ENCODE peak calls at places on chromosomes 1 and 21, in seven cellular contexts. R, L, H, E, U, J and I are unnamed samples.

GRCh38 chr1:194338241-194338948 is 1152.0 kb upstream of the B3GALT2 start:
- DNase-seq in H (no peak), U (no peak), E (no peak), J (no peak), L (no peak), R (no peak), I (no peak)

GRCh38 chr1:23393706-23394105 is 24.1 kb upstream of the ZNF436 start:
- DNase-seq in U (no peak), H (no peak), R (peak), L (peak), J (no peak), E (no peak), I (peak)

GRCh38 chr1:78370779-78371482 is 119.8 kb upstream of the PTGFR start:
- DNase-seq in J (no peak), E (no peak), U (no peak), L (no peak), R (no peak), H (no peak), I (no peak)

GRCh38 chr1:204819495-204819894 is 51.2 kb upstream of the NFASC start:
- DNase-seq in U (no peak), E (no peak), R (no peak), H (no peak), L (no peak), J (no peak), I (no peak)

GRCh38 chr21:33046455-33046854 is 20.7 kb downstream of the OLIG2 start:
- DNase-seq in L (no peak), U (no peak), R (no peak), J (no peak), E (no peak), H (no peak), I (no peak)

GRCh38 chr1:13432251-13432650 is 22.0 kb downstream of the PRAMEF20 start:
- DNase-seq in U (no peak), H (no peak), E (no peak), J (no peak), L (no peak), R (no peak), I (no peak)

GRCh38 chr1:51313961-51314777 is 16.2 kb downstream of the TTC39A start:
- DNase-seq in L (no peak), R (peak), H (no peak), U (no peak), E (peak), J (no peak), I (peak)

GRCh38 chr1:150281221-150281757 is 1.1 kb upstream of the CIART start:
- DNase-seq in E (no peak), J (peak), H (peak), R (peak), U (peak), L (peak), I (peak)

GRCh38 chr1:25066731-25067520 is 136.8 kb upstream of the RUNX3 start:
- DNase-seq in L (no peak), E (no peak), U (no peak), J (no peak), R (peak), H (no peak), I (no peak)

GRCh38 chr1:204513117-204513716 is 3.0 kb upstream of the MDM4 start:
- DNase-seq in L (no peak), R (peak), E (no peak), U (peak), J (peak), H (peak), I (peak)

GRCh38 chr1:2636733-2637132 is 3.9 kb upstream of the MMEL1 start:
- DNase-seq in H (no peak), J (no peak), E (no peak), R (no peak), U (no peak), L (no peak), I (no peak)

GRCh38 chr1:246632584-246633168 is 66.4 kb downstream of the CNST start:
- DNase-seq in R (no peak), H (no peak), J (no peak), E (peak), U (no peak), L (no peak), I (peak)

GRCh38 chr1:161949543-161949942 is 74.1 kb downstream of the OLFML2B start:
- DNase-seq in U (no peak), L (no peak), H (no peak), R (no peak), E (no peak), J (no peak), I (no peak)

GRCh38 chr1:152111515-152111968 is 3.7 kb downstream of the TCHH start:
- DNase-seq in H (no peak), U (peak), E (no peak), R (peak), L (peak), J (no peak), I (peak)

GRCh38 chr1:110337704-110338199 is 1.4 kb upstream of the RBM15 start:
- DNase-seq in R (peak), E (no peak), U (peak), H (peak), J (peak), L (peak), I (peak)

GRCh38 chr1:68225781-68226180 is 6.5 kb downstream of the WLS start:
- DNase-seq in U (no peak), R (no peak), E (no peak), J (no peak), L (no peak), H (no peak), I (no peak)

GRCh38 chr1:203151362-203152157 is 24.0 kb downstream of the ADORA1 start:
- DNase-seq in E (no peak), J (no peak), H (no peak), L (no peak), U (no peak), R (no peak), I (no peak)

GRCh38 chr1:36913016-36913415 is 121.3 kb downstream of the GRIK3 start:
- DNase-seq in H (no peak), L (no peak), R (no peak), E (no peak), U (no peak), J (no peak), I (no peak)

GRCh38 chr1:3186526-3186921 is 117.5 kb downstream of the PRDM16 start:
- DNase-seq in R (peak), H (no peak), E (no peak), L (peak), J (no peak), U (no peak), I (peak)

GRCh38 chr1:105909811-105910210 is 1146.7 kb upstream of the PRMT6 start:
- DNase-seq in R (no peak), J (no peak), E (no peak), L (no peak), H (no peak), U (no peak), I (no peak)

GRCh38 chr1:217896490-217896889 is 265.3 kb downstream of the SPATA17 start:
- DNase-seq in R (no peak), U (no peak), H (no peak), J (no peak), E (no peak), L (no peak), I (no peak)

GRCh38 chr1:61139324-61140055 is 57.1 kb downstream of the NFIA start:
- DNase-seq in H (no peak), R (no peak), L (no peak), E (no peak), J (no peak), U (no peak), I (peak)

GRCh38 chr1:96926176-96926575 is 204.6 kb downstream of the PTBP2 start:
- DNase-seq in J (no peak), H (no peak), R (no peak), L (no peak), E (no peak), U (no peak), I (no peak)

GRCh38 chr21:38937844-38938243 is 132.1 kb downstream of the ETS2 start:
- DNase-seq in H (no peak), E (no peak), L (no peak), R (no peak), U (no peak), J (no peak), I (no peak)

GRCh38 chr1:59815892-59816291 is 1.1 kb downstream of the HOOK1 start:
- DNase-seq in U (no peak), J (no peak), L (no peak), H (no peak), R (no peak), E (no peak), I (no peak)

GRCh38 chr1:212219679-212220463 is 65.3 kb upstream of the PPP2R5A start:
- DNase-seq in H (no peak), R (no peak), J (no peak), U (no peak), L (no peak), E (peak), I (no peak)

GRCh38 chr1:219000606-219001005 is 173.1 kb upstream of the LYPLAL1 start:
- DNase-seq in H (no peak), E (no peak), L (no peak), U (no peak), R (no peak), J (no peak), I (no peak)

GRCh38 chr1:183869230-183869629 is 64.3 kb downstream of the RGL1 start:
- DNase-seq in J (no peak), L (no peak), H (no peak), R (no peak), E (no peak), U (no peak), I (no peak)

GRCh38 chr1:22527122-22527521 is 36.2 kb upstream of the EPHA8 start:
- DNase-seq in U (no peak), L (no peak), R (no peak), J (no peak), E (no peak), H (no peak), I (no peak)